ENCODE peak calls at places on chromosomes 12 and 14, in six cellular contexts. R is body of pancreas, G is A549, O is breast epithelium, K is suprapubic skin, C is tibial nerve. T is an unnamed sample.

GRCh38 chr12:91272456-91273063 is 89.9 kb upstream of the DCN start:
- DNase-seq in R (peak), G (no peak), O (no peak), K (peak), C (peak), T (no peak)

GRCh38 chr14:101065246-101065645 is 161.7 kb upstream of the RTL1 start:
- DNase-seq in R (no peak), G (no peak), O (peak), K (peak), C (peak), T (no peak)

GRCh38 chr12:69348162-69348938 is at the start of gene LYZ:
- DNase-seq in R (no peak), G (no peak), O (no peak), K (no peak), C (no peak), T (no peak)

GRCh38 chr12:14691560-14691959 is 4.8 kb downstream of the GUCY2C start:
- DNase-seq in R (peak), G (no peak), O (no peak), K (peak), C (peak), T (no peak)

GRCh38 chr14:34843011-34843554 is 32.1 kb downstream of the BAZ1A start:
- DNase-seq in R (no peak), G (peak), O (no peak), K (no peak), C (no peak), T (peak)

GRCh38 chr12:12338528-12339168 is 11.4 kb downstream of the MANSC1 start:
- DNase-seq in R (no peak), G (no peak), O (no peak), K (no peak), C (no peak), T (no peak)

GRCh38 chr12:45089417-45089816 is 38.5 kb upstream of the DBX2 start:
- DNase-seq in R (no peak), G (no peak), O (no peak), K (no peak), C (no peak), T (no peak)

GRCh38 chr12:3973939-3974644 is 100.9 kb upstream of the PARP11 start:
- DNase-seq in R (no peak), G (no peak), O (no peak), K (no peak), C (no peak), T (peak)

GRCh38 chr12:81170072-81170471 is 92.2 kb downstream of the ACSS3 start:
- DNase-seq in R (no peak), G (no peak), O (no peak), K (no peak), C (no peak), T (no peak)

GRCh38 chr12:32714772-32715171 is 35.7 kb downstream of the DNM1L start:
- DNase-seq in R (no peak), G (no peak), O (no peak), K (no peak), C (no peak), T (no peak)

GRCh38 chr12:124605869-124606774 is 38.7 kb upstream of the NCOR2 start:
- DNase-seq in R (no peak), G (no peak), O (no peak), K (no peak), C (no peak), T (no peak)

GRCh38 chr12:28795306-28795705 is 353.8 kb upstream of the FAR2 start:
- DNase-seq in R (no peak), G (peak), O (no peak), K (no peak), C (no peak), T (no peak)

GRCh38 chr14:69313176-69313575 is 53.2 kb downstream of the GALNT16 start:
- DNase-seq in R (no peak), G (no peak), O (no peak), K (peak), C (no peak), T (no peak)

GRCh38 chr12:100141666-100141997 is 1.0 kb downstream of the BLTP3B start:
- DNase-seq in R (no peak), G (peak), O (no peak), K (no peak), C (no peak), T (peak)

GRCh38 chr14:64729386-64730060 is 25.3 kb downstream of the PLEKHG3 start:
- DNase-seq in R (no peak), G (no peak), O (no peak), K (no peak), C (no peak), T (no peak)

GRCh38 chr14:103372017-103372416 is 13.2 kb upstream of the MARK3 start:
- DNase-seq in R (no peak), G (peak), O (no peak), K (no peak), C (no peak), T (no peak)

GRCh38 chr12:2198088-2198501 is 145.3 kb downstream of the CACNA1C start:
- DNase-seq in R (no peak), G (no peak), O (no peak), K (no peak), C (no peak), T (no peak)

GRCh38 chr14:51552768-51553426 is 98.8 kb upstream of the FRMD6 start:
- DNase-seq in R (peak), G (peak), O (peak), K (peak), C (no peak), T (no peak)

GRCh38 chr14:42378274-42378673 is 771.6 kb downstream of the LRFN5 start:
- DNase-seq in R (no peak), G (peak), O (no peak), K (no peak), C (no peak), T (no peak)

GRCh38 chr12:88793091-88793490 is 212.8 kb upstream of the KITLG start:
- DNase-seq in R (no peak), G (no peak), O (no peak), K (no peak), C (no peak), T (no peak)

GRCh38 chr12:49733219-49734017 is 7.9 kb upstream of the TMBIM6 start:
- DNase-seq in R (no peak), G (no peak), O (no peak), K (no peak), C (no peak), T (no peak)

GRCh38 chr14:104440297-104440956 is 139.1 kb upstream of the C14orf180 start:
- DNase-seq in R (no peak), G (no peak), O (no peak), K (no peak), C (no peak), T (no peak)

GRCh38 chr14:105905456-105905855 is 379.1 kb downstream of the TMEM121 start:
- DNase-seq in R (no peak), G (no peak), O (no peak), K (no peak), C (no peak), T (no peak)

GRCh38 chr14:105901226-105901625 is 374.8 kb downstream of the TMEM121 start:
- DNase-seq in R (no peak), G (no peak), O (no peak), K (no peak), C (no peak), T (no peak)

GRCh38 chr14:105904379-105904778 is 378.0 kb downstream of the TMEM121 start:
- DNase-seq in R (no peak), G (no peak), O (no peak), K (no peak), C (no peak), T (no peak)

GRCh38 chr14:105902131-105902898 is 375.9 kb downstream of the TMEM121 start:
- DNase-seq in R (no peak), G (no peak), O (no peak), K (no peak), C (no peak), T (no peak)

DNA sequence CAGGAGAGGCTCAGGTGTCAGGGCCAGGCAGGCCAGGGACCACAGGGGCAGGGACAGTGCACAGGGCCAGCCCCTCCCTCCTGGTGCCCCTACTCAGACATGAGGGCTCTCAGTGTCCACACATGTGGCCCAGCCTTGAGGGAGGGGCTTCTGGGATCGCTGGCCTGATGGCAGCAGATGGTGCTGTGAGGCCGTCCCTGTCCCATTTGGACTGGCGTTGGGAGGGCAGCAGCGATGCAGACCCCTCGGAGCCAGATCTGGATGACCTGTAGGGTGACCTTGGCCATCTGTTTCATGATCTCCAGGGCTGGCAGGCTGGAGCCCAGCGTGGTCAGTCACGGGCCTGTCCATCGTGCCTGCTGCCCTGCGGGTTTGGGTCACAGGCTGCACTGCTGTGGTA is 377.6 kb downstream of the TMEM121 start:
- DNase-seq in R (no peak), G (no peak), O (no peak), K (no peak), C (no peak), T (no peak)
- TF ChIP-seq POLR2A in R (no peak), G (no peak), O (no peak), K (no peak), C (no peak), T (no peak)

GRCh38 chr12:109759076-109759420 is 45.4 kb downstream of the FAM222A start:
- DNase-seq in R (peak), G (no peak), O (peak), K (peak), C (peak), T (no peak)

GRCh38 chr12:109759595-109759994 is 46.0 kb downstream of the FAM222A start:
- DNase-seq in R (no peak), G (no peak), O (peak), K (no peak), C (peak), T (no peak)

GRCh38 chr12:109756457-109756856 is 42.8 kb downstream of the FAM222A start:
- DNase-seq in R (no peak), G (no peak), O (no peak), K (no peak), C (no peak), T (no peak)

GRCh38 chr12:109758406-109759075 is 44.9 kb downstream of the FAM222A start:
- DNase-seq in R (peak), G (no peak), O (peak), K (peak), C (peak), T (no peak)

DNA sequence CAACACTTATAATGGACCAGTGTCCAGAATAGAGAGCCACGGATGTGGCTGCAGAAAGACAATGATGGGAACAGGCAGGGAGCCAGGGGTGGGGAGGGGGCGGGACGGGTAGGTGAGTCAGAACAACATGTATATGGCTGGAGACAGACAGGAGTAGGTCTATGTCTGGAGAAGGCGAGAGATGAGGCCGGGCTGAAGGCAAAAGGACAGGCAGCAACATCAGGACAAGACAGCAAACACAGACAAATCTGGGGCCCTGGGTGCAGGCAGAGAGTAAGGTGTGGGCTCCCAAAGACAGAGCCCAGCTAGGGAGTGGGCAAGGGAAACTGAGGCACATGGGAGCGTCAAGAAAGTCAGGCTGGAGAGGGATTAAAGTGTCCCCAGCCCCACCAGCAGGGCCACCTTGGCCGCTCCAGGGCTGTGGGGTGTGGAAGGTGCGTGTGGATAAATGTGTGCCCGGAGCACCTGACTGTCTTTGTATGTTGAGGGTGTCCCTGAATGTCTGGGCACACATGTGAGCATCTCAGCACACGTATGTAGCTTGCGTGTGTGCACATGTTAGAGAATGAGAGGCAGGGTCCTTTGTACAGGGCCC is 44.1 kb downstream of the FAM222A start:
- DNase-seq in R (peak), G (no peak), O (peak), K (peak), C (no peak), T (no peak)
- TF ChIP-seq POLR2A in R (no peak), G (no peak), O (no peak), K (no peak), C (no peak), T (no peak)

GRCh38 chr14:73757381-73757780 is 43.2 kb upstream of the PNMA1 start:
- DNase-seq in R (no peak), G (no peak), O (no peak), K (no peak), C (no peak), T (no peak)

GRCh38 chr14:73759714-73760597 is 45.8 kb upstream of the PNMA1 start:
- DNase-seq in R (peak), G (peak), O (peak), K (peak), C (peak), T (peak)

GRCh38 chr14:73759183-73759713 is 45.1 kb upstream of the PNMA1 start:
- DNase-seq in R (peak), G (no peak), O (no peak), K (peak), C (peak), T (peak)

GRCh38 chr14:73757876-73758391 is 43.8 kb upstream of the PNMA1 start:
- DNase-seq in R (no peak), G (no peak), O (no peak), K (no peak), C (no peak), T (no peak)

GRCh38 chr14:73758392-73759182 is 44.4 kb upstream of the PNMA1 start:
- DNase-seq in R (peak), G (peak), O (no peak), K (peak), C (no peak), T (peak)
- TF ChIP-seq POLR2A in R (peak), G (no peak), O (no peak), K (no peak), C (no peak), T (no peak)

GRCh38 chr14:23321572-23322547 is 603 bp downstream of the PABPN1 start:
- DNase-seq in R (peak), G (peak), O (no peak), K (peak), C (no peak), T (peak)
- TF ChIP-seq POLR2A in R (peak), G (peak), O (no peak), K (no peak), C (no peak), T (peak)

GRCh38 chr14:76259029-76259735 is 107.5 kb downstream of the GPATCH2L start:
- DNase-seq in R (no peak), G (no peak), O (no peak), K (no peak), C (no peak), T (peak)
- TF ChIP-seq POLR2A in R (no peak), G (no peak), O (no peak), K (no peak), C (no peak), T (no peak)

GRCh38 chr12:133080619-133081407 is at the start of gene ZNF140:
- DNase-seq in R (peak), G (peak), O (peak), K (peak), C (peak), T (peak)
- TF ChIP-seq POLR2A in R (peak), G (peak), O (peak), K (peak), C (no peak), T (peak)

T was measured in erythroblast.